ENCODE peak calls at places on chromosomes 7 and 10, in four cellular contexts. One of them, this sample, is unnamed.

GRCh38 chr7:38506756-38507155 is 124.4 kb downstream of the AMPH start:
- DNase-seq in cerebellar cortex: no peak
- DNase-seq in colonic mucosa: no peak
- DNase-seq in Kasumi-1: no peak
- DNase-seq in this sample: no peak

GRCh38 chr10:129365767-129366400 is 101.2 kb upstream of the MGMT start:
- DNase-seq in colonic mucosa: no peak
- DNase-seq in Kasumi-1: no peak
- DNase-seq in cerebellar cortex: no peak
- DNase-seq in this sample: no peak

GRCh38 chr7:110522061-110522750 is 568.7 kb upstream of the LRRN3 start:
- DNase-seq in Kasumi-1: no peak
- DNase-seq in colonic mucosa: no peak
- DNase-seq in cerebellar cortex: peak; percentile 64
- DNase-seq in this sample: peak; percentile 40

GRCh38 chr10:16698457-16698856 is 118.8 kb downstream of the RSU1 start:
- DNase-seq in Kasumi-1: no peak
- DNase-seq in colonic mucosa: no peak
- DNase-seq in cerebellar cortex: no peak
- DNase-seq in this sample: no peak

GRCh38 chr10:21750424-21750823 is 216.4 kb downstream of the MLLT10 start:
- DNase-seq in cerebellar cortex: no peak
- DNase-seq in Kasumi-1: no peak
- DNase-seq in colonic mucosa: no peak
- DNase-seq in this sample: no peak

GRCh38 chr10:61166489-61166888 is 222.5 kb upstream of the RHOBTB1 start:
- DNase-seq in Kasumi-1: no peak
- DNase-seq in colonic mucosa: no peak
- DNase-seq in cerebellar cortex: no peak
- DNase-seq in this sample: no peak

GRCh38 chr7:135204271-135204872 is 7.0 kb downstream of the WDR91 start:
- DNase-seq in cerebellar cortex: no peak
- DNase-seq in Kasumi-1: no peak
- DNase-seq in colonic mucosa: no peak
- DNase-seq in this sample: no peak

GRCh38 chr7:22672892-22673637 is 53.9 kb upstream of the IL6 start:
- DNase-seq in colonic mucosa: no peak
- DNase-seq in Kasumi-1: no peak
- DNase-seq in cerebellar cortex: no peak
- DNase-seq in this sample: no peak

GRCh38 chr10:71334228-71334791 is 15.3 kb downstream of the SLC29A3 start:
- DNase-seq in cerebellar cortex: no peak
- DNase-seq in Kasumi-1: no peak
- DNase-seq in colonic mucosa: no peak
- DNase-seq in this sample: no peak

GRCh38 chr10:33772370-33773331 is 438.2 kb upstream of the NRP1 start:
- DNase-seq in colonic mucosa: no peak
- DNase-seq in cerebellar cortex: peak; percentile 0
- DNase-seq in Kasumi-1: peak; percentile 61
- DNase-seq in this sample: no peak

GRCh38 chr10:88990528-88991160 is at the start of gene FAS:
- DNase-seq in colonic mucosa: peak; percentile 86
- DNase-seq in cerebellar cortex: peak; percentile 21
- DNase-seq in Kasumi-1: peak; percentile 31
- DNase-seq in this sample: peak; percentile 19

GRCh38 chr10:97534746-97535367 is 36.1 kb downstream of the UBTD1 start:
- DNase-seq in Kasumi-1: peak; percentile 40
- DNase-seq in colonic mucosa: no peak
- DNase-seq in cerebellar cortex: peak; percentile 56
- DNase-seq in this sample: no peak

GRCh38 chr7:74290999-74291441 is 1.8 kb downstream of the CLIP2 start:
- DNase-seq in Kasumi-1: no peak
- DNase-seq in colonic mucosa: peak; percentile 75
- DNase-seq in cerebellar cortex: no peak
- DNase-seq in this sample: no peak

GRCh38 chr10:69749180-69750010 is 52.3 kb upstream of the COL13A1 start:
- DNase-seq in cerebellar cortex: no peak
- DNase-seq in colonic mucosa: no peak
- DNase-seq in Kasumi-1: no peak
- DNase-seq in this sample: no peak

GRCh38 chr10:61943699-61944444 is 42.4 kb downstream of the ARID5B start:
- DNase-seq in cerebellar cortex: no peak
- DNase-seq in Kasumi-1: no peak
- DNase-seq in colonic mucosa: no peak
- DNase-seq in this sample: peak; percentile 4

GRCh38 chr7:133509822-133510221 is 256.9 kb downstream of the EXOC4 start:
- DNase-seq in colonic mucosa: no peak
- DNase-seq in Kasumi-1: no peak
- DNase-seq in cerebellar cortex: no peak
- DNase-seq in this sample: no peak

This sample was measured in cerebellum.